ENCODE peak calls at places on chromosomes 4 and X, in seven cellular contexts. One of them, this sample, is unnamed.

GRCh38 chrX:43423876-43424275 is 232.2 kb upstream of the MAOA start:
- DNase-seq in GM12878: no peak
- DNase-seq in upper lobe of left lung: no peak
- DNase-seq in suprapubic skin: no peak
- DNase-seq in transverse colon: no peak
- DNase-seq in H1: no peak
- DNase-seq in stomach: no peak
- DNase-seq in this sample: no peak

GRCh38 chr4:40621592-40622512 is 7.8 kb downstream of the RBM47 start:
- DNase-seq in GM12878: peak
- DNase-seq in transverse colon: peak
- DNase-seq in upper lobe of left lung: peak
- DNase-seq in H1: no peak
- DNase-seq in suprapubic skin: peak
- DNase-seq in stomach: peak
- DNase-seq in this sample: peak

GRCh38 chr4:145814246-145814645 is 124.4 kb downstream of the ZNF827 start:
- DNase-seq in transverse colon: no peak
- DNase-seq in GM12878: no peak
- DNase-seq in suprapubic skin: no peak
- DNase-seq in upper lobe of left lung: no peak
- DNase-seq in H1: no peak
- DNase-seq in stomach: no peak
- DNase-seq in this sample: no peak

GRCh38 chr4:71648448-71648847 is 135.4 kb downstream of the GC start:
- DNase-seq in transverse colon: no peak
- DNase-seq in GM12878: no peak
- DNase-seq in suprapubic skin: no peak
- DNase-seq in upper lobe of left lung: peak
- DNase-seq in stomach: no peak
- DNase-seq in H1: no peak
- DNase-seq in this sample: no peak

GRCh38 chr4:181261279-181261678 is 981.9 kb upstream of the TENM3 start:
- DNase-seq in upper lobe of left lung: no peak
- DNase-seq in transverse colon: no peak
- DNase-seq in H1: no peak
- DNase-seq in stomach: no peak
- DNase-seq in suprapubic skin: no peak
- DNase-seq in GM12878: no peak
- DNase-seq in this sample: no peak

GRCh38 chrX:141989802-141990201 is 86.1 kb downstream of the MAGEC1 start:
- DNase-seq in transverse colon: no peak
- DNase-seq in GM12878: no peak
- DNase-seq in suprapubic skin: no peak
- DNase-seq in stomach: no peak
- DNase-seq in H1: no peak
- DNase-seq in upper lobe of left lung: no peak
- DNase-seq in this sample: no peak

GRCh38 chrX:53290441-53291041 is 9.2 kb upstream of the IQSEC2 start:
- DNase-seq in suprapubic skin: no peak
- DNase-seq in H1: no peak
- DNase-seq in GM12878: no peak
- DNase-seq in stomach: no peak
- DNase-seq in upper lobe of left lung: no peak
- DNase-seq in transverse colon: no peak
- DNase-seq in this sample: no peak

GRCh38 chr4:5783486-5783885 is 72.5 kb downstream of the EVC start:
- DNase-seq in suprapubic skin: peak
- DNase-seq in stomach: no peak
- DNase-seq in H1: peak
- DNase-seq in GM12878: no peak
- DNase-seq in upper lobe of left lung: no peak
- DNase-seq in transverse colon: no peak
- DNase-seq in this sample: peak

GRCh38 chr4:37757705-37758104 is 68.8 kb upstream of the PGM2 start:
- DNase-seq in H1: no peak
- DNase-seq in upper lobe of left lung: no peak
- DNase-seq in stomach: no peak
- DNase-seq in transverse colon: no peak
- DNase-seq in suprapubic skin: no peak
- DNase-seq in GM12878: no peak
- DNase-seq in this sample: no peak

GRCh38 chr4:48930654-48931053 is 24.1 kb upstream of the OCIAD2 start:
- DNase-seq in stomach: no peak
- DNase-seq in H1: no peak
- DNase-seq in upper lobe of left lung: no peak
- DNase-seq in GM12878: no peak
- DNase-seq in transverse colon: no peak
- DNase-seq in suprapubic skin: no peak
- DNase-seq in this sample: no peak

GRCh38 chr4:5780831-5781480 is 70.0 kb downstream of the EVC start:
- DNase-seq in suprapubic skin: peak
- DNase-seq in upper lobe of left lung: no peak
- DNase-seq in GM12878: no peak
- DNase-seq in stomach: no peak
- DNase-seq in H1: peak
- DNase-seq in transverse colon: no peak
- DNase-seq in this sample: peak

GRCh38 chr4:120691106-120691505 is 231.4 kb downstream of the PRDM5 start:
- DNase-seq in stomach: no peak
- DNase-seq in transverse colon: no peak
- DNase-seq in suprapubic skin: no peak
- DNase-seq in H1: no peak
- DNase-seq in GM12878: no peak
- DNase-seq in upper lobe of left lung: no peak
- DNase-seq in this sample: no peak

GRCh38 chrX:37802028-37802427 is 22.2 kb downstream of the CYBB start:
- DNase-seq in transverse colon: no peak
- DNase-seq in H1: no peak
- DNase-seq in upper lobe of left lung: no peak
- DNase-seq in stomach: no peak
- DNase-seq in GM12878: no peak
- DNase-seq in suprapubic skin: no peak
- DNase-seq in this sample: no peak

GRCh38 chr4:180261346-180261745 is 1981.9 kb upstream of the TENM3 start:
- DNase-seq in GM12878: no peak
- DNase-seq in transverse colon: no peak
- DNase-seq in upper lobe of left lung: no peak
- DNase-seq in suprapubic skin: no peak
- DNase-seq in stomach: no peak
- DNase-seq in H1: no peak
- DNase-seq in this sample: no peak

GRCh38 chr4:16761031-16761430 is 137.4 kb downstream of the LDB2 start:
- DNase-seq in upper lobe of left lung: no peak
- DNase-seq in H1: no peak
- DNase-seq in GM12878: no peak
- DNase-seq in transverse colon: no peak
- DNase-seq in suprapubic skin: no peak
- DNase-seq in stomach: no peak
- DNase-seq in this sample: no peak

GRCh38 chr4:111602848-111603247 is 542.4 kb upstream of the FAM241A start:
- DNase-seq in GM12878: no peak
- DNase-seq in transverse colon: no peak
- DNase-seq in stomach: no peak
- DNase-seq in upper lobe of left lung: no peak
- DNase-seq in H1: no peak
- DNase-seq in suprapubic skin: no peak
- DNase-seq in this sample: no peak

GRCh38 chr4:186704059-186704458 is 19.6 kb downstream of the FAT1 start:
- DNase-seq in GM12878: no peak
- DNase-seq in upper lobe of left lung: no peak
- DNase-seq in suprapubic skin: no peak
- DNase-seq in stomach: no peak
- DNase-seq in transverse colon: no peak
- DNase-seq in H1: no peak
- DNase-seq in this sample: no peak
- TF ChIP-seq POLR2AphosphoS5 in GM12878: no peak
- TF ChIP-seq POLR2AphosphoS5 in upper lobe of left lung: no peak
- TF ChIP-seq POLR2AphosphoS5 in suprapubic skin: no peak
- TF ChIP-seq POLR2AphosphoS5 in stomach: peak
- TF ChIP-seq POLR2AphosphoS5 in transverse colon: peak
- TF ChIP-seq POLR2AphosphoS5 in H1: no peak
- TF ChIP-seq POLR2AphosphoS5 in this sample: no peak

DNA sequence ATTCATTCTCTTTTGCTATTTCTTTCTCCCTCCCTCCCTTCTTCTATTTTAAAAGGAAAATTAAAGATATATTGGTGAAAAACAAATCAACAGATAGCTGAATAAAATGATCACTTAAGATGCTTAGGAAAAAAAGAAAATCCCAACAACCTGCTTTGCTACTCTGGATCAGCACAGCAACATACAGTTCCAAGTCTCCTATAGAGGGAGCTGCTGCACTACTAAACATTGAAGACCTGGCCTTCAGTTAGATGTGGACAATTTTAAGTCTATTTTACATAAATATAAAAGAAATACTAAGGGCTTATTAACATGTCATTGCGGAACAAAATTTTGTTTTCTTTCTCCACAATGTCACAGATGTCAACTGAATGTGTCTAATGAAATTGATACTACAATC is 226.4 kb downstream of the MAGEB5 start:
- DNase-seq in transverse colon: no peak
- DNase-seq in upper lobe of left lung: no peak
- DNase-seq in H1: no peak
- DNase-seq in suprapubic skin: no peak
- DNase-seq in stomach: no peak
- DNase-seq in GM12878: no peak
- DNase-seq in this sample: no peak
- TF ChIP-seq CTCF in transverse colon: no peak
- TF ChIP-seq CTCF in upper lobe of left lung: no peak
- TF ChIP-seq CTCF in H1: no peak
- TF ChIP-seq CTCF in suprapubic skin: no peak
- TF ChIP-seq CTCF in stomach: no peak
- TF ChIP-seq CTCF in GM12878: peak
- TF ChIP-seq CTCF in this sample: no peak

GRCh38 chr4:44674471-44674870 is 3.7 kb upstream of the GUF1 start:
- DNase-seq in suprapubic skin: no peak
- DNase-seq in upper lobe of left lung: no peak
- DNase-seq in stomach: no peak
- DNase-seq in H1: no peak
- DNase-seq in GM12878: no peak
- DNase-seq in transverse colon: no peak
- DNase-seq in this sample: no peak

GRCh38 chr4:44679060-44679459 is 840 bp downstream of the GUF1 start:
- DNase-seq in H1: no peak
- DNase-seq in GM12878: no peak
- DNase-seq in upper lobe of left lung: no peak
- DNase-seq in stomach: no peak
- DNase-seq in transverse colon: no peak
- DNase-seq in suprapubic skin: no peak
- DNase-seq in this sample: no peak

DNA sequence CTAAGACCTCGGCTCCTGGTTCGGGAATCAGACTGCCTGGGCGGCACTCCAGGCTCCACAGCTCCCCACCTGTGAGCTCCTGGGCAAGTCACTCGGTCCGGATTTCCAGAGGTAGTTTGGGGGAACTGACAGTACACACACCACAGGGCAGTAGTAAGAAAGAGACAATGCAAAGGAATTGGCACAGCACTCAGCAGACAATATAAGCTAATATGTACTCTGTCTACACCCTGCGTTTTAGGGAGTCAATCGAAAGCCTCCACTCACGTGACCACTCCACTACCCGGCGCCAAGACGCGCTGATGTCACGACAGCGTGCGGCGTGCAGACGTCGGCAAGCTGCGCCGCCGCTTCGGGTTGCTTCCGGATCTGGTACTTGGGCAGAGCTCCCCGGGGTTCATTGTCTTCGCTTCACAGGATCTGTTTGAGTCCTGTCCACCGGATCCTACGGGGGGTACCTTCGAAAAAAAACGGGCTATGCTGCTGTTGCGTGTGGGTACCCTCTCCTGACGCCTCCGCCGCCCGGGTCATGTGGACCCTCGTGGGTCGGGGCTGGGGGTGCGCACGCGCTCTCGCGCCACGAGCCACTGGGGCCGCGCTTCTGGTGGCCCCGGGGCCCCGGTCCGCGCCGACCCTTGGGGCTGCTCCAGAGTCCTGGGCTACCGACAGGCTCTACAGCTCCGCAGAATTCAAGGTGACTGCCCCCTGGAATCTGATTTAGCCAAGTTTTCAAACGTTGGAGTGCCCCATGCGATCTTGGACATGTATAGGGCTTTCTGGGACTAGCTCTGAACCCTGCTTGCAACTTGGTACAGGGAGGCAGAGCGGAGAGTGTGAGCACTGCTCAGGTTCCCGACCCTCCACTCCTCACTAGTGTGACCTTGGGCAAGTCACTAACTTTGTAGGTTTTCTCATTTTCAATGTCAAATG is at the start of gene GUF1:
- DNase-seq in GM12878: peak
- DNase-seq in upper lobe of left lung: peak
- DNase-seq in H1: peak
- DNase-seq in transverse colon: peak
- DNase-seq in suprapubic skin: peak
- DNase-seq in stomach: peak
- DNase-seq in this sample: peak
- TF ChIP-seq EP300 in GM12878: no peak
- TF ChIP-seq EP300 in upper lobe of left lung: no peak
- TF ChIP-seq EP300 in H1: no peak
- TF ChIP-seq EP300 in transverse colon: no peak
- TF ChIP-seq EP300 in suprapubic skin: no peak
- TF ChIP-seq EP300 in stomach: no peak
- TF ChIP-seq EP300 in this sample: peak

GRCh38 chr4:157020882-157021281 is 49.3 kb upstream of the PDGFC start:
- DNase-seq in suprapubic skin: no peak
- DNase-seq in upper lobe of left lung: no peak
- DNase-seq in GM12878: no peak
- DNase-seq in stomach: no peak
- DNase-seq in H1: no peak
- DNase-seq in transverse colon: no peak
- DNase-seq in this sample: no peak
- TF ChIP-seq POLR2AphosphoS5 in suprapubic skin: no peak
- TF ChIP-seq POLR2AphosphoS5 in upper lobe of left lung: no peak
- TF ChIP-seq POLR2AphosphoS5 in GM12878: no peak
- TF ChIP-seq POLR2AphosphoS5 in stomach: no peak
- TF ChIP-seq POLR2AphosphoS5 in H1: no peak
- TF ChIP-seq POLR2AphosphoS5 in transverse colon: no peak
- TF ChIP-seq POLR2AphosphoS5 in this sample: no peak

DNA sequence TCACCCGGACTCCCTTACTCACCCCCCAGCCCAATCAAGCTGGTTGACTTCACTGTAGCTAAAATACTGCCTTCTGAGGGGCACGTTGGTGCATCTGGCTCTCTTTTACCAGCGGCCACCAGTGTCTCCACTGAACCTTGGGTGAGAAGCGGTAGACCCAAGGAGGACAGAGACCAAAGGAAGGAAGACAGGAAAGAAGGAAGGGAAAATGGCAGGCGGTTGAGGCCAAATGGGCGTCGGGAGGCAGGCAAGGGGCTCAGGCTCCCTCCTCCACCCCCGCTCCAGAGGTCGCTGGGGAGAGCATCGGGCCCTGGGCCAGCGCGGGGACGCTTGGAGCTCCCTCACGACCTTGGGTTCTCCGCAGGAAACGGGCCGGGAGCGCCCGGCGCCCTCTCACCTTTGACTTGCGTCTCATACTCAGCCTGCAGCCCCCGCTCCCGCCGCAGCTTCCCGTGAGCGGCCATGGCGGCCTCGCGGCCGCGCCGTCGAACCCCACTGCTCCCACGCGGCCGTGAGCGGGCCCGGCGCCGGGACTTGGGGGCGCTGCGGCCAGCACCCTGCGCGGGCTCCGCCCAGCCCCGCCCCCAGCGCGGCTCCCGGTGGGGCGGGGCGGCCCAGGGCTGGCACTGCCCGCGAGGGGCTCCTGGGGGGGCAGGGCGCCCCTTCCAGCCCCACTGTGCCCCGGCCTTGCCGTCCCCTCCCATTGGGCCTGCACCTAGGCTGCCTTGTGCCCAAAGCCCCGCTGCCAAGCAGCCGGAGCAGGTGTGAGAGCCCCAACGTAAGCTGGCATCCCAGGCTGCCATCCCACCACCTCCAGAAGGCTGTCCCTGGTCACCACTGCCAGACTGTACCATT is at the start of gene ARHGAP4:
- DNase-seq in transverse colon: no peak
- DNase-seq in H1: no peak
- DNase-seq in GM12878: no peak
- DNase-seq in suprapubic skin: no peak
- DNase-seq in stomach: no peak
- DNase-seq in upper lobe of left lung: no peak
- DNase-seq in this sample: no peak
- TF ChIP-seq CTCF in transverse colon: no peak
- TF ChIP-seq CTCF in H1: no peak
- TF ChIP-seq CTCF in GM12878: no peak
- TF ChIP-seq CTCF in suprapubic skin: no peak
- TF ChIP-seq CTCF in stomach: no peak
- TF ChIP-seq CTCF in upper lobe of left lung: no peak
- TF ChIP-seq CTCF in this sample: no peak